ENCODE peak calls at places on chromosomes 11 and 22, in five cellular contexts. One of them, this sample, is unnamed.

GRCh38 chr22:23156286-23156685 is 11.0 kb downstream of the RAB36 start:
- DNase-seq in cardiac muscle cell: no peak
- DNase-seq in HCT116: no peak
- DNase-seq in spleen: peak; percentile 74
- DNase-seq in AG09309: no peak
- DNase-seq in this sample: no peak

GRCh38 chr11:117183724-117184349 is 5.3 kb downstream of the SIDT2 start:
- DNase-seq in cardiac muscle cell: no peak
- DNase-seq in spleen: no peak
- DNase-seq in HCT116: no peak
- DNase-seq in AG09309: no peak
- DNase-seq in this sample: no peak

GRCh38 chr11:898160-898517 is 12.5 kb downstream of the CHID1 start:
- DNase-seq in AG09309: no peak
- DNase-seq in cardiac muscle cell: peak; percentile 39
- DNase-seq in HCT116: peak; percentile 13
- DNase-seq in spleen: no peak
- DNase-seq in this sample: no peak

GRCh38 chr11:110147965-110148709 is 54.9 kb downstream of the ZC3H12C start:
- DNase-seq in spleen: no peak
- DNase-seq in AG09309: peak; percentile 57
- DNase-seq in HCT116: peak; percentile 12
- DNase-seq in cardiac muscle cell: no peak
- DNase-seq in this sample: peak; percentile 70

GRCh38 chr11:119434531-119435330 is 11.8 kb upstream of the THY1 start:
- DNase-seq in HCT116: no peak
- DNase-seq in spleen: no peak
- DNase-seq in AG09309: no peak
- DNase-seq in cardiac muscle cell: no peak
- DNase-seq in this sample: no peak

GRCh38 chr11:77147668-77148321 is 19.7 kb downstream of the MYO7A start:
- DNase-seq in spleen: no peak
- DNase-seq in HCT116: no peak
- DNase-seq in AG09309: no peak
- DNase-seq in cardiac muscle cell: peak; percentile 24
- DNase-seq in this sample: no peak

GRCh38 chr22:21952586-21953571 is at the start of gene PPM1F:
- DNase-seq in AG09309: no peak
- DNase-seq in cardiac muscle cell: peak; percentile 92
- DNase-seq in HCT116: no peak
- DNase-seq in spleen: peak; percentile 98
- DNase-seq in this sample: no peak

GRCh38 chr22:48576333-48577013 is 1251.2 kb downstream of the BRD1 start:
- DNase-seq in HCT116: no peak
- DNase-seq in AG09309: no peak
- DNase-seq in cardiac muscle cell: peak; percentile 55
- DNase-seq in spleen: no peak
- DNase-seq in this sample: no peak

GRCh38 chr22:27537481-27537891 is 264.1 kb downstream of the MN1 start:
- DNase-seq in cardiac muscle cell: no peak
- DNase-seq in spleen: peak; percentile 35
- DNase-seq in AG09309: no peak
- DNase-seq in HCT116: no peak
- DNase-seq in this sample: no peak

GRCh38 chr11:11135820-11136476 is 217.1 kb downstream of the CSNK2A3 start:
- DNase-seq in AG09309: no peak
- DNase-seq in spleen: no peak
- DNase-seq in HCT116: no peak
- DNase-seq in cardiac muscle cell: no peak
- DNase-seq in this sample: no peak

GRCh38 chr11:18105086-18105801 is 638 bp downstream of the SAAL1 start:
- DNase-seq in AG09309: no peak
- DNase-seq in cardiac muscle cell: no peak
- DNase-seq in HCT116: no peak
- DNase-seq in spleen: no peak
- DNase-seq in this sample: no peak

GRCh38 chr11:28799316-28799715 is 691.1 kb downstream of the METTL15 start:
- DNase-seq in HCT116: no peak
- DNase-seq in spleen: no peak
- DNase-seq in cardiac muscle cell: no peak
- DNase-seq in AG09309: no peak
- DNase-seq in this sample: peak; percentile 12

GRCh38 chr11:133605493-133605892 is 73.2 kb upstream of the OPCML start:
- DNase-seq in AG09309: no peak
- DNase-seq in cardiac muscle cell: no peak
- DNase-seq in HCT116: no peak
- DNase-seq in spleen: no peak
- DNase-seq in this sample: no peak

GRCh38 chr11:7905961-7906429 is 25.1 kb downstream of the OR10A6 start:
- DNase-seq in cardiac muscle cell: no peak
- DNase-seq in spleen: no peak
- DNase-seq in AG09309: no peak
- DNase-seq in HCT116: no peak
- DNase-seq in this sample: no peak

GRCh38 chr11:60764879-60765278 is 8.2 kb downstream of the MS4A15 start:
- DNase-seq in HCT116: no peak
- DNase-seq in cardiac muscle cell: no peak
- DNase-seq in AG09309: no peak
- DNase-seq in spleen: no peak
- DNase-seq in this sample: no peak

GRCh38 chr11:116481126-116481644 is 291.6 kb downstream of the BUD13 start:
- DNase-seq in cardiac muscle cell: no peak
- DNase-seq in spleen: no peak
- DNase-seq in HCT116: no peak
- DNase-seq in AG09309: no peak
- DNase-seq in this sample: no peak

GRCh38 chr11:128709402-128709801 is 15.5 kb downstream of the FLI1 start:
- DNase-seq in spleen: no peak
- DNase-seq in AG09309: peak; percentile 87
- DNase-seq in cardiac muscle cell: no peak
- DNase-seq in HCT116: no peak
- DNase-seq in this sample: peak; percentile 3

GRCh38 chr11:64318694-64319420 is 936 bp downstream of the PRDX5 start:
- DNase-seq in spleen: no peak
- DNase-seq in cardiac muscle cell: no peak
- DNase-seq in HCT116: no peak
- DNase-seq in AG09309: no peak
- DNase-seq in this sample: no peak

GRCh38 chr22:40950888-40951794 is at the start of gene RBX1:
- DNase-seq in spleen: peak; percentile 100
- DNase-seq in AG09309: peak; percentile 92
- DNase-seq in cardiac muscle cell: peak; percentile 99
- DNase-seq in HCT116: peak; percentile 96
- DNase-seq in this sample: peak; percentile 83

GRCh38 chr11:119347242-119347641 is 737 bp upstream of the MFRP start:
- DNase-seq in cardiac muscle cell: no peak
- DNase-seq in spleen: no peak
- DNase-seq in AG09309: no peak
- DNase-seq in HCT116: no peak
- DNase-seq in this sample: no peak

GRCh38 chr11:6354651-6355485 is 34.6 kb upstream of the CAVIN3 start:
- DNase-seq in spleen: no peak
- DNase-seq in cardiac muscle cell: no peak
- DNase-seq in HCT116: no peak
- DNase-seq in AG09309: no peak
- DNase-seq in this sample: no peak

DNA sequence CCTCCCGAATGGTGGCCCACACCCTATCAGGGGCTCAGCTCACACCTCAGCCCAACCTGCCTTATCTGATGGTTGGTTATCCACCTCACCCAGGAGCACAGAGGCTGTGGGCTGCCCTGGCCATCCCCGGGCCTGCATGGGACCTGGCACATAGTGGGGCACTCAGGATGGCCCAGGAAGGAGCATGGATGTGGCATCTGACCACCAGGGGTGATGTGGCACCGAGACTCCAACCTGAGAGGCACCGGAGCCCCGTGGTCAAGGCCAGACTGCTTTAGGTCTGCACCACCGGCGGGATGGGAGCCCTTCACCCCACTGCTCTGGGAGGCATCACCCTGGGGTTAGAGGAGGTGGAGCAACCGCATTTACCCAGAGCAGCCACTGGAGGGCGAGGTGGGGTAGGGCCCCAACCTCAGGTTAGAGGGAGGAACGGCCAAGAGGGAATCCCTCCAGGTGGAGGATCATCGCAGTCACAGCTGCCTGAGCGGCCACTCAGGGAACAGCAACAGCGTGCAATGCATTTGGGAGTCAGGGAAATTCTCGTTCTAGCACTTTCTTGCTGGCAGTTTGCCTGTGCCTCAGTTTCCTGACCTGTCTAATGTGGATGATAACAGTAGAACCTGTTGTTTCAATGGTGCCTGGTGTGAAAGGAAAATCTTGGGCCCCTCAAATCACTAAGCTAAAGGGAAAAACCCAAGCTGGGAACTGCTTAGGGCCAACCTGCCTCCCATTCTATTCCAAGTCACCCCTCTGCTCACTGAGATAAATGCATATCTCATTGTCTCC is 52.9 kb upstream of the CARS1 start:
- DNase-seq in AG09309: no peak
- DNase-seq in cardiac muscle cell: peak; percentile 56
- DNase-seq in HCT116: peak; percentile 37
- DNase-seq in spleen: peak; percentile 82
- DNase-seq in this sample: no peak
- TF ChIP-seq CTCF in AG09309: peak; percentile 74
- TF ChIP-seq CTCF in cardiac muscle cell: peak; percentile 66
- TF ChIP-seq CTCF in HCT116: peak; percentile 74
- TF ChIP-seq CTCF in spleen: peak; percentile 70
- TF ChIP-seq CTCF in this sample: peak; percentile 75

GRCh38 chr11:67056640-67057409 is at the start of gene RHOD:
- DNase-seq in cardiac muscle cell: peak; percentile 81
- DNase-seq in HCT116: no peak
- DNase-seq in AG09309: no peak
- DNase-seq in spleen: peak; percentile 87
- DNase-seq in this sample: no peak

GRCh38 chr11:67060111-67060522 is 3.5 kb downstream of the RHOD start:
- DNase-seq in spleen: no peak
- DNase-seq in cardiac muscle cell: no peak
- DNase-seq in HCT116: no peak
- DNase-seq in AG09309: no peak
- DNase-seq in this sample: no peak

GRCh38 chr11:67059671-67060070 is 3.0 kb downstream of the RHOD start:
- DNase-seq in cardiac muscle cell: no peak
- DNase-seq in HCT116: no peak
- DNase-seq in spleen: no peak
- DNase-seq in AG09309: no peak
- DNase-seq in this sample: no peak

GRCh38 chr11:67057410-67057757 is 737 bp downstream of the RHOD start:
- DNase-seq in AG09309: no peak
- DNase-seq in spleen: no peak
- DNase-seq in HCT116: no peak
- DNase-seq in cardiac muscle cell: no peak
- DNase-seq in this sample: no peak

GRCh38 chr11:67058506-67058905 is 1.9 kb downstream of the RHOD start:
- DNase-seq in AG09309: no peak
- DNase-seq in cardiac muscle cell: no peak
- DNase-seq in HCT116: no peak
- DNase-seq in spleen: no peak
- DNase-seq in this sample: no peak
- H3K4me3 ChIP-seq in AG09309: no peak overlapping the region
- H3K4me3 ChIP-seq in cardiac muscle cell: no peak overlapping the region
- H3K4me3 ChIP-seq in HCT116: no peak overlapping the region
- H3K4me3 ChIP-seq in spleen: no peak overlapping the region
- H3K4me3 ChIP-seq in this sample: no peak overlapping the region

GRCh38 chr11:47331454-47332302 is 20.8 kb downstream of the MYBPC3 start:
- DNase-seq in spleen: peak; percentile 56
- DNase-seq in HCT116: no peak
- DNase-seq in cardiac muscle cell: no peak
- DNase-seq in AG09309: no peak
- DNase-seq in this sample: no peak

GRCh38 chr11:47332303-47332711 is 20.2 kb downstream of the MYBPC3 start:
- DNase-seq in cardiac muscle cell: no peak
- DNase-seq in HCT116: no peak
- DNase-seq in AG09309: no peak
- DNase-seq in spleen: peak; percentile 58
- DNase-seq in this sample: no peak

GRCh38 chr11:47328449-47329390 is 23.8 kb downstream of the MYBPC3 start:
- DNase-seq in cardiac muscle cell: no peak
- DNase-seq in HCT116: no peak
- DNase-seq in AG09309: no peak
- DNase-seq in spleen: peak; percentile 83
- DNase-seq in this sample: no peak

GRCh38 chr11:47329431-47329993 is 23.0 kb downstream of the MYBPC3 start:
- DNase-seq in cardiac muscle cell: no peak
- DNase-seq in AG09309: no peak
- DNase-seq in HCT116: no peak
- DNase-seq in spleen: peak; percentile 55
- DNase-seq in this sample: no peak

DNA sequence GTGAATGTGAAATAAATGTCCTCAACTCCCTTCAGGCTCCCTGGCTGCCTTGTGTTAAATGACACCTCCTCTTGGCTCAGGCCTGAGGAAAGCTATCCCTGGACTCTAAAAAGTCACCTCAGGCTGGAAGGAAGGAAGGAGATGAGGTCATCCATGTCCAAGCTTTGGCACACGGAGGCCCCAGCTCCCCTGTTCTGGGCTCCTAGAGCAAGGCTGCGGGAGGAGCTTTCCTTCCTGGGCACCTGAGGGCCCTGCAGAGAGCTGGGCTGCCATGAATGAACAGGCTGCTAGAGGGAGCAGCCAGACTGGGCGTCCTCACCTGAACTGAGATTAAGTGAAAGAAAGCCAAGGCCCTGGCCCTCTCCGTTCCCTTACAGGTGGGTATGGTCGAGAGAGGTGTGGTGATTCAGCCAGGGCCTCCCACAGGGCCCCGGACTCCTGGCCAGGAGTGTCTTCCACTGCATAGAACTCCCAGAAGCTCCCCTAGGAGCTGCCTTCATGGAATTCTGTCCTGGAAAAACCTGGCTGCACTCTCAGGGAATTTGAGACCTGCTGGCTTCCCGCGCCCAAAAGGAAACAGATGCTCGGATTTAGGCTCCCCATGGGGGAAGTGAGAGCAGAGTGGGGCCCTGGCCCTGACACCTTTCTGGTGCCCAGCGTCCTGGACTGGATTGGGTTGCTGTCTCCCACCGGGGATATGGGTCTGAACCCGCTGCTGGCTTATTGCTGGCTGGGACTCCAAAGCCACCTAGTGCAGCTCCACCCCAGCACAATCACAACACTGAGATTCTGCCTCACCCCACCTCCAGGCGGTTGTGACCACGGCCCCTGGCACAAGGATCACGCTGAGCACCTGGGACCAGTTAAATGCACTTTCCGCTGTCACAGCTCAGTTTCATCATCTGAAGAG is 22.2 kb downstream of the MYBPC3 start:
- DNase-seq in AG09309: no peak
- DNase-seq in HCT116: no peak
- DNase-seq in cardiac muscle cell: no peak
- DNase-seq in spleen: peak; percentile 70
- DNase-seq in this sample: no peak
- TF ChIP-seq CTCF in AG09309: no peak
- TF ChIP-seq CTCF in HCT116: no peak
- TF ChIP-seq CTCF in cardiac muscle cell: no peak
- TF ChIP-seq CTCF in spleen: no peak
- TF ChIP-seq CTCF in this sample: no peak

GRCh38 chr11:62104816-62105610 is 18.8 kb upstream of the INCENP start:
- DNase-seq in AG09309: peak; percentile 61
- DNase-seq in HCT116: no peak
- DNase-seq in cardiac muscle cell: no peak
- DNase-seq in spleen: no peak
- DNase-seq in this sample: peak; percentile 45
- H3K4me3 ChIP-seq in AG09309: peak overlapping the region; percentile 21
- H3K4me3 ChIP-seq in HCT116: no peak overlapping the region
- H3K4me3 ChIP-seq in cardiac muscle cell: no peak overlapping the region
- H3K4me3 ChIP-seq in spleen: no peak overlapping the region
- H3K4me3 ChIP-seq in this sample: no peak overlapping the region

GRCh38 chr22:37661160-37661924 is 2.8 kb downstream of the PDXP start:
- DNase-seq in HCT116: no peak
- DNase-seq in cardiac muscle cell: peak; percentile 59
- DNase-seq in spleen: no peak
- DNase-seq in AG09309: no peak
- DNase-seq in this sample: no peak
- TF ChIP-seq CTCF in HCT116: peak; percentile 36
- TF ChIP-seq CTCF in cardiac muscle cell: peak; percentile 64
- TF ChIP-seq CTCF in spleen: peak; percentile 50
- TF ChIP-seq CTCF in AG09309: peak; percentile 72
- TF ChIP-seq CTCF in this sample: peak; percentile 54

This sample was measured in epithelial cell of proximal tubule.